ENCODE peak calls at places on chromosomes 16 and 17, in five cellular contexts. L is stimulated activated CD4-positive, alpha-beta T cell treated with anti-CD3 and anti-CD28 coated beads, Interleukin-2, amount 100 ng/mL, for 24 hours; C is stimulated activated CD8-positive, alpha-beta memory T cell treated with anti-CD3 and anti-CD28 coated beads, Interleukin-4, amount 100 ng/mL, for 24 hours; D is T-helper 2 cell; T is NCI-H1092 treated with DMSO at 0.1 percent for 48 hours. S is an unnamed sample.

GRCh38 chr16:83967838-83968482 is at the start of gene NECAB2:
- DNase-seq in T (peak), D (no peak), L (peak), C (peak), S (peak)

GRCh38 chr16:11253009-11253994 is 2.7 kb downstream of the SOCS1 start:
- DNase-seq in D (peak), C (no peak), T (no peak), L (peak), S (no peak)

GRCh38 chr16:19417640-19418039 is at the start of gene TMC5:
- DNase-seq in L (no peak), D (no peak), T (no peak), C (no peak), S (no peak)

GRCh38 chr16:67533024-67533560 is 4.5 kb downstream of the RIPOR1 start:
- DNase-seq in C (no peak), T (no peak), D (no peak), L (no peak), S (no peak)

GRCh38 chr17:8285270-8286181 is 2.9 kb upstream of the RANGRF start:
- DNase-seq in C (no peak), D (no peak), T (peak), L (no peak), S (no peak)

GRCh38 chr16:47058295-47059086 is 85.0 kb upstream of the DNAJA2 start:
- DNase-seq in L (no peak), C (no peak), T (no peak), D (no peak), S (peak)

GRCh38 chr16:85420501-85421337 is 192.4 kb upstream of the GSE1 start:
- DNase-seq in L (peak), T (no peak), D (peak), C (peak), S (no peak)

GRCh38 chr17:45388604-45389325 is 43.9 kb downstream of the ARHGAP27 start:
- DNase-seq in L (no peak), D (no peak), T (no peak), C (no peak), S (no peak)

GRCh38 chr17:78528541-78528940 is 48.7 kb downstream of the DNAH17 start:
- DNase-seq in D (no peak), L (no peak), C (no peak), T (peak), S (peak)

GRCh38 chr17:53837131-53837530 is 14.4 kb downstream of the KIF2B start:
- DNase-seq in L (no peak), D (no peak), T (no peak), C (no peak), S (no peak)

GRCh38 chr16:4814542-4815173 is 12.2 kb upstream of the ROGDI start:
- DNase-seq in L (no peak), D (no peak), C (no peak), T (no peak), S (no peak)

GRCh38 chr17:33750943-33751701 is 458.0 kb upstream of the ASIC2 start:
- DNase-seq in T (peak), D (peak), C (peak), L (peak), S (peak)

GRCh38 chr17:76024353-76024752 is 2.8 kb downstream of the EVPL start:
- DNase-seq in L (no peak), C (no peak), T (no peak), D (no peak), S (no peak)

GRCh38 chr16:68273459-68273858 is 9.1 kb downstream of the SLC7A6 start:
- DNase-seq in C (no peak), D (no peak), L (no peak), T (no peak), S (no peak)

GRCh38 chr17:19766421-19767270 is 18.5 kb upstream of the ALDH3A1 start:
- DNase-seq in T (peak), C (peak), L (peak), D (peak), S (peak)

GRCh38 chr17:45296003-45296832 is 20.6 kb downstream of the MAP3K14 start:
- DNase-seq in T (no peak), L (no peak), C (no peak), D (no peak), S (no peak)

GRCh38 chr17:71922439-71922838 is 198.4 kb upstream of the SOX9 start:
- DNase-seq in D (no peak), T (no peak), L (no peak), C (no peak), S (no peak)

GRCh38 chr16:10957771-10958486 is 13.6 kb downstream of the CLEC16A start:
- DNase-seq in C (no peak), T (no peak), L (no peak), D (no peak), S (no peak)

GRCh38 chr16:1556254-1556653 is 22.8 kb downstream of the TMEM204 start:
- DNase-seq in C (no peak), T (no peak), L (no peak), D (no peak), S (no peak)

GRCh38 chr17:38444151-38444550 is 15.9 kb downstream of the ARHGAP23 start:
- DNase-seq in C (peak), T (peak), L (peak), D (peak), S (peak)

GRCh38 chr17:12024332-12024731 is 3.7 kb downstream of the MAP2K4 start:
- DNase-seq in C (no peak), T (no peak), D (no peak), L (no peak), S (no peak)

GRCh38 chr17:78450696-78451344 is 72.4 kb downstream of the PGS1 start:
- DNase-seq in L (no peak), D (no peak), T (peak), C (no peak), S (no peak)

GRCh38 chr17:7014995-7015586 is 2.7 kb downstream of the RNASEK start:
- DNase-seq in T (no peak), D (peak), L (peak), C (peak), S (no peak)

GRCh38 chr17:11986939-11987329 is 10.3 kb downstream of the ZNF18 start:
- DNase-seq in L (no peak), C (no peak), T (no peak), D (no peak), S (peak)

GRCh38 chr16:17972460-17972943 is 364.0 kb downstream of the NPIPA8 start:
- DNase-seq in D (no peak), T (no peak), L (no peak), C (no peak), S (no peak)

GRCh38 chr16:1499756-1500464 is 6.8 kb downstream of the TELO2 start:
- DNase-seq in D (no peak), T (no peak), C (no peak), L (no peak), S (no peak)

GRCh38 chr16:17529982-17530760 is 59.4 kb upstream of the XYLT1 start:
- DNase-seq in L (peak), T (no peak), C (no peak), D (no peak), S (no peak)

GRCh38 chr16:14111713-14112538 is 40.8 kb downstream of the MRTFB start:
- DNase-seq in T (peak), C (no peak), L (no peak), D (no peak), S (peak)

GRCh38 chr17:82241926-82242697 is 13.3 kb downstream of the SLC16A3 start:
- DNase-seq in T (no peak), C (no peak), L (no peak), D (no peak), S (no peak)

GRCh38 chr16:57091990-57092785 is at the start of gene CPNE2:
- DNase-seq in L (peak), C (no peak), D (no peak), T (peak), S (peak)

GRCh38 chr17:7307686-7308624 is 527 bp downstream of the EIF5A start:
- DNase-seq in L (peak), T (no peak), C (no peak), D (peak), S (no peak)

GRCh38 chr16:88454315-88455057 is 1.4 kb downstream of the ZFPM1 start:
- DNase-seq in C (peak), L (peak), T (no peak), D (no peak), S (no peak)